ENCODE peak calls at places on chromosome 17, in four cellular contexts. Y is CD8-positive, alpha-beta T cell; Z is smooth muscle cell of the brain vasculature; N is aorta. M is an unnamed sample.

GRCh38 chr17:19706791-19707727 is 9.3 kb downstream of the SLC47A2 start:
- DNase-seq in Y (no peak), Z (no peak), N (no peak), M (no peak)

GRCh38 chr17:17889922-17890321 is 53.1 kb upstream of the SREBF1 start:
- DNase-seq in Y (no peak), Z (no peak), N (no peak), M (no peak)

GRCh38 chr17:35148144-35148543 is 527 bp downstream of the UNC45B start:
- DNase-seq in Y (no peak), Z (no peak), N (no peak), M (no peak)

GRCh38 chr17:74135391-74136167 is 67.9 kb upstream of the RPL38 start:
- DNase-seq in Y (no peak), Z (no peak), N (no peak), M (no peak)

GRCh38 chr17:29111816-29112499 is 68.2 kb downstream of the MYO18A start:
- DNase-seq in Y (peak), Z (no peak), N (peak), M (peak)

GRCh38 chr17:31525801-31526549 is 134.5 kb downstream of the RAB11FIP4 start:
- DNase-seq in Y (no peak), Z (no peak), N (no peak), M (no peak)

GRCh38 chr17:4152471-4152870 is 9.5 kb downstream of the CYB5D2 start:
- DNase-seq in Y (no peak), Z (no peak), N (no peak), M (no peak)

GRCh38 chr17:58311429-58311894 is 17.1 kb downstream of the TSPOAP1 start:
- DNase-seq in Y (no peak), Z (no peak), N (no peak), M (no peak)

GRCh38 chr17:19720210-19720475 is 3.8 kb upstream of the SLC47A2 start:
- DNase-seq in Y (no peak), Z (no peak), N (no peak), M (no peak)

GRCh38 chr17:80879723-80880649 is 111.7 kb upstream of the CHMP6 start:
- DNase-seq in Y (no peak), Z (no peak), N (peak), M (no peak)

GRCh38 chr17:7755095-7755890 is 37.7 kb downstream of the DNAH2 start:
- DNase-seq in Y (no peak), Z (no peak), N (no peak), M (no peak)

M was measured in activated gamma-delta T cell treated with anti-CD3 and anti-CD28 coated beads, Interleukin-2, amount 50 U/mL, for 16 hours.